ENCODE peak calls at places on chromosomes 6 and 20, in seven cellular contexts. F is lower lobe of right lung, D is lung, J is heart right ventricle, W is cardiac fibroblast, L is stomach, I is adrenal gland. U is an unnamed sample.

GRCh38 chr6:111757342-111757741 is 115.9 kb downstream of the FYN start:
- DNase-seq in W (peak; percentile 58), I (no peak), F (no peak), J (no peak), L (no peak), D (no peak), U (no peak)

GRCh38 chr6:10393544-10394225 is 21.2 kb downstream of the TFAP2A start:
- DNase-seq in L (no peak), I (no peak), W (no peak), F (no peak), D (no peak), J (no peak), U (no peak)

GRCh38 chr20:62529916-62530642 is 54.3 kb upstream of the GATA5 start:
- DNase-seq in I (peak; percentile 26), W (no peak), D (no peak), L (no peak), J (no peak), F (no peak), U (peak; percentile 77)

GRCh38 chr6:118387921-118388701 is 160.0 kb upstream of the PLN start:
- DNase-seq in L (no peak), W (peak; percentile 67), I (peak; percentile 30), F (no peak), D (no peak), J (no peak), U (no peak)

GRCh38 chr20:584375-585301 is 25.5 kb downstream of the TCF15 start:
- DNase-seq in I (no peak), L (no peak), F (no peak), W (no peak), D (no peak), J (peak; percentile 44), U (no peak)

GRCh38 chr6:150008588-150008987 is 16.7 kb downstream of the RAET1L start:
- DNase-seq in F (no peak), L (peak; percentile 60), J (no peak), I (no peak), W (no peak), D (no peak), U (no peak)

GRCh38 chr6:140602431-140602836 is 1228.0 kb upstream of the CITED2 start:
- DNase-seq in W (no peak), J (no peak), I (no peak), D (no peak), F (no peak), L (no peak), U (no peak)

GRCh38 chr20:22368235-22368634 is 216.1 kb downstream of the FOXA2 start:
- DNase-seq in J (no peak), F (no peak), L (no peak), W (no peak), D (no peak), I (no peak), U (no peak)

GRCh38 chr6:36223706-36224105 is 27.2 kb downstream of the BRPF3 start:
- DNase-seq in F (no peak), W (peak; percentile 24), D (no peak), J (no peak), L (no peak), I (no peak), U (no peak)

DNA sequence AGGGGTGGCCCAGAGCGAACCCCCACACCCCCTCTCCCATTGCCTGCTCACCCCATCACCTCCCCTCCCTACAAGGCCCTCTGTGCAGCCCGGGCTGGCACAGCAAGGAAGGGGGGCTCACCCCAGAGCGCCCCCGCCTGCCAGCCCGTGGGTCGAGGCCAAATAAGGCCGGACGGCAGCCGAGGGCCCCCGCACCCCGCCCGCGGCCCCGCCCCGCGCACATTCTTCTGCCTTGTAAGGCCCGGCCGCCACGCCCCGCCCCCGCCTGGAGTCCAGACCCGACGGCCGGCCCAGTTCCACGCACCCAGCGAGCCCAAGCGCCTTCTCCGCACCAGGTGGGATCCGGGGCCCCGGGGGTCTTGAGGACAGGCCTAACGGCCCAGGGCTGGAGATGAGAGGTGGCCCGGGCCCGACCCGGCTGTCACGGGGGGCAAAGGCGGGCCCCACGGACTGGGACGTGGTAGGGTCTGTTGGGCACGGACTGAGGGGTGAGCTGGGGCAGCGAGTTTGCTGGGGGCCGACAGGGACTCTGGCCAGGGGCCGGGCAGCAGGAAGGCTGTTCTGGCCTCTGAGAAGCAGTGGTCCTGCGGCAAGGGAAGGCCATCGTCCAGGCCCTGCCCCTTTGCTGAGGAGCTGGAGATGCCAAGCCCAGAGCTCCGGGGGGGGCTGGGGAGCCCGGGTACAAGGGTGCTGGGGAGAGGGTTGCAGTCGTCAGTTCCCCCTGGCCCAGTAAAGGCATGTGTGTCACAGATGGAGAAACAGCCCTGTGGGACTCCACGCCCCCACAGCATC is at the start of gene MYL9:
- DNase-seq in F (peak; percentile 95), W (peak; percentile 85), I (peak; percentile 95), L (peak; percentile 85), D (peak; percentile 90), J (peak; percentile 94), U (peak; percentile 97)
- H3K4me3 ChIP-seq in F (peak within 1 kb of the TSS; percentile 65), W (peak within 1 kb of the TSS; percentile 97), I (peak within 1 kb of the TSS; percentile 61), L (peak within 1 kb of the TSS; percentile 68), D (peak within 1 kb of the TSS; percentile 72), J (peak within 1 kb of the TSS; percentile 99), U (peak within 1 kb of the TSS; percentile 99)

GRCh38 chr20:5002077-5002413 is 735 bp upstream of the SLC23A2 start:
- DNase-seq in F (no peak), J (peak; percentile 6), D (no peak), L (no peak), W (no peak), I (no peak), U (peak; percentile 30)
- H3K4me3 ChIP-seq in F (peak overlapping the region; percentile 93), J (peak overlapping the region; percentile 88), D (no peak overlapping the region), L (peak overlapping the region; percentile 83), W (peak overlapping the region; percentile 68), I (no peak overlapping the region), U (peak overlapping the region; percentile 63)

DNA sequence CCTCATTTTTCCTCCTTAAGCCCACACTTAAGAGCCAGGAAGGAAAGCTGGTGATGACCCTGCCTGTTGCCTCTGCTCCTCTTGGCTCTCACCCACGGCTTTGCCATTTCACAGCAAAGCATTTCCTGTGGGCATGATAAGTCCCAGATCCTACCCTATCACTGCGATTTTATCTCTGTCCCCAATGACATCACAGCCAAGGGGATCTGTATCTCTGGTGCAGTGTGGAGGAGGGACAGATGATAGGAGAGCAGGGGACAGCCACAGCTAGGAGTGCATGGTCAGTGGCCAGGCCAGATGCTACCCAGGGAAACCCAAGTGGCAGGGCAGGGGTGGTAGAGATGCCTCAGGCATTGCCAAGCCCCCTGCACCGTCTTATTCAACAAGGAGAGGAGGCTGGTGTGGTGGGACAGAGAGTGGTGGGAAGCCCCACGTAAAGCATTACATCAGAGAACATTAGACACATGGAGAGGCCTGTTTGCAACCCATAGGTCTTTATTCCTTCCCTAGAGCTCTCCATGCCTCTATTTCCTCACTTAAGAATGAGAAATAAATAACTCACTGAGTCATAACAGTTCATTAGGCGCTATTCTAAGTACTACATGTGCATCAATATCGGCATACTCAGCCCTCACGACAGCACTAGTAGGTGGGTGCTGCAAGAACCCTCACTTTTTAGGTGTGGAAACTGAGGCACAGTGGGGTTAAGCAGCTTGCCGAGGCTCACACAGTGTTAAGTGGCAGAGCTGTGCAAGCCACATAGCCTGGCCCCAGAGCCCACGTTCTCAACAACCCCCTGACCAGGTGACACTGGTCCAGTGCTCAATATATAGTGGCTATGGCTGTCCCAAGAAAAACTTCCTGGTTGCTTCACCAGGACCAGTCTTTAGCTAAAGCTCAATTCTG is 4.6 kb downstream of the TFEB start:
- DNase-seq in W (peak; percentile 33), D (no peak), I (no peak), F (peak; percentile 34), L (no peak), J (no peak), U (no peak)
- H3K4me3 ChIP-seq in W (no peak overlapping the region), D (no peak overlapping the region), I (no peak overlapping the region), F (no peak overlapping the region), L (no peak overlapping the region), J (no peak overlapping the region), U (no peak overlapping the region)

DNA sequence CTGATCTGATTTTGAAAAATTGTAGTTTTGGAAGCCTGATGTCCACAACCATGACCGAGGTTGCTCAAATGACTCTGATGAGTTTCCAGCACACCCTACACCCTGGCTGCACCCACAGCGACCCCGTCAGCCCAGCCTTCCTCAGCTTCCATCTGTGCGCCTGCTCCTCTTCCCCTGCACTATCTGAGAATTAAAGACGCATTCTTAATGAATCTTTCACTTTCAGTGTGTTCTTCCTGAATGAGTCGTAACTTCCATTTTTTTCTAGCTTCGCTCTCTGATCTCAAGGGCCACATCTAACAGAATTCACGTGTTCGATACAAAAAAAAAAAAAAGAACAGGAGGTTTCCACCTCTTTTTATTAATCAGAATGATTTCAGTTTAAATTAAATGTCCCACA is 21.3 kb upstream of the RREB1 start:
- DNase-seq in I (peak; percentile 28), D (peak; percentile 30), W (peak; percentile 30), L (peak; percentile 37), F (peak; percentile 67), J (peak; percentile 22), U (peak; percentile 41)
- H3K4me3 ChIP-seq in I (no peak overlapping the region), D (no peak overlapping the region), W (peak overlapping the region; percentile 29), L (peak overlapping the region; percentile 30), F (peak overlapping the region; percentile 49), J (peak overlapping the region; percentile 47), U (no peak overlapping the region)

GRCh38 chr20:53940356-53940694 is 130.1 kb downstream of the BCAS1 start:
- DNase-seq in F (no peak), I (no peak), L (no peak), D (no peak), J (no peak), W (no peak), U (no peak)
- H3K4me3 ChIP-seq in F (no peak overlapping the region), I (no peak overlapping the region), L (no peak overlapping the region), D (no peak overlapping the region), J (peak overlapping the region; percentile 31), W (no peak overlapping the region), U (no peak overlapping the region)

GRCh38 chr6:17894905-17895304 is 92.5 kb downstream of the KIF13A start:
- DNase-seq in D (no peak), I (no peak), F (no peak), L (no peak), J (no peak), W (no peak), U (no peak)
- H3K4me3 ChIP-seq in D (no peak overlapping the region), I (no peak overlapping the region), F (no peak overlapping the region), L (no peak overlapping the region), J (no peak overlapping the region), W (no peak overlapping the region), U (no peak overlapping the region)

U was measured in testis.